ENCODE peak calls at places on chromosomes 12 and 14, in nine cellular contexts. X is neural crest cell; V is endodermal cell; P is GM23248; T is T-helper 2 cell; A is activated T-cell treated with anti-CD3 and anti-CD28 coated beads, Interleukin-2, amount 50 U/mL, for 72 hours; C is fibroblast of pulmonary artery; S is heart left ventricle; Q is IMR-90. R is an unnamed sample.
A peak's percentile ranks its signal among the peaks of the same experiment; 100 is the strongest.

GRCh38 chr14:45426685-45427282 is 173.8 kb upstream of the MIS18BP1 start:
- DNase-seq in S (no peak), A (no peak), P (peak; percentile 49), T (no peak), V (peak; percentile 56), X (no peak), C (peak; percentile 57), Q (peak; percentile 34), R (peak; percentile 13)

GRCh38 chr12:6694701-6695100 is 5.5 kb upstream of the ZNF384 start:
- DNase-seq in A (no peak), T (no peak), S (no peak), V (no peak), C (no peak), P (no peak), X (no peak), Q (no peak), R (no peak)

GRCh38 chr14:50666772-50667490 is 1.2 kb downstream of the SAV1 start:
- DNase-seq in T (peak; percentile 46), Q (peak; percentile 73), V (peak; percentile 83), C (peak; percentile 77), A (peak; percentile 11), S (no peak), X (no peak), P (peak; percentile 85), R (peak; percentile 33)

GRCh38 chr12:76489737-76490136 is 69.8 kb downstream of the OSBPL8 start:
- DNase-seq in V (no peak), S (no peak), X (no peak), Q (peak; percentile 31), T (no peak), C (peak; percentile 17), A (no peak), P (peak; percentile 83), R (no peak)

GRCh38 chr12:124586756-124587155 is 19.3 kb upstream of the NCOR2 start:
- DNase-seq in C (no peak), X (no peak), Q (no peak), A (no peak), V (no peak), P (no peak), S (no peak), T (no peak), R (no peak)

GRCh38 chr12:131683266-131684014 is 27.4 kb upstream of the SFSWAP start:
- DNase-seq in T (no peak), C (no peak), A (no peak), P (no peak), Q (no peak), X (no peak), V (peak; percentile 52), S (no peak), R (no peak)

GRCh38 chr12:129049917-129050316 is 196.6 kb downstream of the GLT1D1 start:
- DNase-seq in A (no peak), T (no peak), Q (no peak), P (no peak), S (no peak), V (peak; percentile 88), C (no peak), X (peak; percentile 29), R (peak; percentile 63)

GRCh38 chr14:35180179-35180578 is 57.8 kb downstream of the PRORP start:
- DNase-seq in Q (no peak), S (no peak), V (no peak), X (no peak), C (no peak), A (no peak), P (no peak), T (no peak), R (no peak)

GRCh38 chr12:14845350-14845750 is 2.0 kb upstream of the ART4 start:
- DNase-seq in Q (peak; percentile 65), P (peak; percentile 77), A (peak; percentile 21), S (no peak), C (peak; percentile 82), V (peak; percentile 82), X (peak; percentile 36), T (peak; percentile 29), R (peak; percentile 39)

GRCh38 chr14:54772451-54772881 is 130.2 kb downstream of the GCH1 start:
- DNase-seq in S (no peak), Q (peak; percentile 59), V (no peak), T (no peak), X (no peak), A (no peak), P (peak; percentile 73), C (peak; percentile 53), R (no peak)

GRCh38 chr14:60805881-60806569 is 71.5 kb downstream of the MNAT1 start:
- DNase-seq in X (no peak), A (no peak), Q (peak; percentile 63), T (no peak), C (peak; percentile 48), V (no peak), S (no peak), P (peak; percentile 67), R (no peak)

GRCh38 chr12:64007853-64008252 is 163.4 kb downstream of the SRGAP1 start:
- DNase-seq in X (no peak), C (no peak), Q (peak; percentile 57), P (peak; percentile 41), A (no peak), V (no peak), T (no peak), S (no peak), R (no peak)

GRCh38 chr14:73471582-73472181 is 13.3 kb upstream of the NUMB start:
- DNase-seq in X (no peak), A (no peak), C (no peak), T (no peak), P (no peak), V (no peak), S (no peak), Q (no peak), R (no peak)

GRCh38 chr14:22536853-22537338 is 52.1 kb downstream of the DAD1 start:
- DNase-seq in C (peak; percentile 95), T (peak; percentile 68), V (no peak), X (no peak), S (no peak), Q (peak; percentile 98), P (peak; percentile 99), A (peak; percentile 95), R (no peak)

GRCh38 chr12:107368586-107368985 is 275.2 kb upstream of the CRY1 start:
- DNase-seq in P (no peak), Q (no peak), T (no peak), A (peak; percentile 57), C (no peak), V (no peak), X (no peak), S (no peak), R (no peak)

GRCh38 chr12:123934829-123935228 is 37.8 kb downstream of the CCDC92 start:
- DNase-seq in S (no peak), Q (peak; percentile 28), T (no peak), C (peak; percentile 20), X (no peak), A (no peak), P (peak; percentile 64), V (peak; percentile 41), R (no peak)

GRCh38 chr12:104304261-104305004 is 894 bp downstream of the EID3 start:
- DNase-seq in S (no peak), T (no peak), V (no peak), C (peak; percentile 47), P (peak; percentile 64), Q (no peak), A (no peak), X (no peak), R (no peak)

GRCh38 chr14:70358631-70359030 is 852 bp downstream of the COX16 start:
- DNase-seq in X (no peak), C (peak; percentile 11), T (no peak), Q (peak; percentile 12), A (no peak), P (peak; percentile 73), V (no peak), S (no peak), R (no peak)

GRCh38 chr14:101620039-101620788 is 58.9 kb downstream of the DIO3 start:
- DNase-seq in T (no peak), C (no peak), A (no peak), V (no peak), P (no peak), X (no peak), S (no peak), Q (no peak), R (no peak)

GRCh38 chr14:101774814-101775213 is 13.3 kb downstream of the PPP2R5C start:
- DNase-seq in A (no peak), T (no peak), X (no peak), P (no peak), S (no peak), V (no peak), Q (no peak), C (no peak), R (no peak)

GRCh38 chr14:74786916-74787315 is 23.8 kb downstream of the YLPM1 start:
- DNase-seq in X (no peak), Q (no peak), A (no peak), T (no peak), C (peak; percentile 12), S (no peak), V (no peak), P (peak; percentile 19), R (no peak)

GRCh38 chr12:115508990-115509389 is 768.5 kb downstream of the MED13L start:
- DNase-seq in V (no peak), P (no peak), T (no peak), X (no peak), Q (no peak), C (no peak), A (no peak), S (no peak), R (no peak)

GRCh38 chr12:130428116-130428515 is 90.4 kb downstream of the PIWIL1 start:
- DNase-seq in S (no peak), P (no peak), A (no peak), Q (no peak), C (no peak), T (no peak), X (peak; percentile 12), V (peak; percentile 35), R (peak; percentile 27)

GRCh38 chr12:31600252-31600651 is 9.3 kb upstream of the DENND5B start:
- DNase-seq in P (no peak), C (no peak), V (peak; percentile 72), X (no peak), S (no peak), A (no peak), T (no peak), Q (no peak), R (no peak)

GRCh38 chr12:48936379-48936979 is 11.2 kb upstream of the FKBP11 start:
- DNase-seq in V (peak; percentile 98), P (peak; percentile 79), S (peak; percentile 77), X (peak; percentile 89), A (peak; percentile 80), C (peak; percentile 82), T (peak; percentile 69), Q (peak; percentile 79), R (peak; percentile 91)

GRCh38 chr14:105473677-105474477 is 744 bp upstream of the CRIP2 start:
- DNase-seq in S (peak; percentile 97), C (peak; percentile 91), P (peak; percentile 90), V (peak; percentile 99), T (peak; percentile 60), Q (peak; percentile 78), A (peak; percentile 58), X (peak; percentile 94), R (peak; percentile 99)

R was measured in nephron progenitor cell.